ENCODE peak calls at places on chromosomes 13 and 19, in ten cellular contexts. D, E, B, M, W, C, Y, N, H and T are unnamed samples.

GRCh38 chr13:101398920-101399319 is 17.4 kb downstream of the NALCN start:
- DNase-seq in M (no peak), D (peak; percentile 67), W (no peak), H (no peak), C (peak; percentile 86), B (no peak), N (no peak), Y (no peak), E (no peak), T (peak; percentile 27)

GRCh38 chr19:6220385-6221191 is 59.2 kb downstream of the MLLT1 start:
- DNase-seq in E (peak; percentile 41), Y (peak; percentile 80), N (no peak), M (no peak), B (no peak), H (no peak), D (peak; percentile 87), W (no peak), C (peak; percentile 52), T (no peak)

GRCh38 chr13:113637262-113638160 is 20.5 kb downstream of the ATP4B start:
- DNase-seq in M (peak; percentile 58), N (no peak), H (no peak), E (no peak), C (no peak), W (no peak), D (no peak), Y (no peak), B (no peak), T (no peak)

GRCh38 chr13:113832204-113832603 is 31.7 kb downstream of the GAS6 start:
- DNase-seq in D (no peak), H (peak; percentile 50), E (no peak), C (no peak), M (no peak), B (no peak), Y (no peak), N (no peak), W (no peak), T (no peak)

GRCh38 chr19:48751835-48752510 is 468 bp downstream of the FUT1 start:
- DNase-seq in M (no peak), B (no peak), H (no peak), W (no peak), Y (no peak), E (no peak), C (no peak), D (no peak), N (no peak), T (no peak)

GRCh38 chr13:105961438-105961837 is 574.0 kb downstream of the EFNB2 start:
- DNase-seq in E (no peak), N (no peak), H (no peak), B (no peak), D (no peak), M (no peak), W (no peak), C (no peak), Y (no peak), T (no peak)

GRCh38 chr19:566403-566802 is 6.0 kb upstream of the BSG start:
- DNase-seq in D (no peak), B (no peak), E (no peak), H (no peak), N (no peak), W (no peak), Y (peak; percentile 73), C (peak; percentile 72), M (no peak), T (peak; percentile 81)

GRCh38 chr13:50991624-50992610 is 82.3 kb downstream of the RNASEH2B start:
- DNase-seq in W (no peak), Y (no peak), E (peak; percentile 27), H (no peak), C (no peak), D (no peak), B (no peak), M (no peak), N (no peak), T (no peak)

GRCh38 chr13:76222511-76222910 is 586.4 kb downstream of the LMO7 start:
- DNase-seq in W (no peak), D (no peak), Y (no peak), N (no peak), C (no peak), M (no peak), B (no peak), H (no peak), E (no peak), T (no peak)

GRCh38 chr19:9474975-9475374 is 23.4 kb downstream of the ZNF560 start:
- DNase-seq in E (no peak), H (no peak), N (no peak), W (no peak), C (no peak), D (no peak), Y (no peak), M (no peak), B (no peak), T (no peak)

GRCh38 chr13:112260108-112261055 is 115.8 kb upstream of the SPACA7 start:
- DNase-seq in Y (no peak), C (no peak), N (no peak), H (no peak), W (no peak), B (no peak), M (no peak), D (no peak), E (no peak), T (no peak)

GRCh38 chr13:112441779-112442310 is 65.7 kb downstream of the SPACA7 start:
- DNase-seq in B (no peak), D (no peak), H (no peak), W (no peak), Y (no peak), M (peak; percentile 42), E (no peak), C (no peak), N (no peak), T (no peak)

GRCh38 chr13:60348097-60348496 is 48.9 kb upstream of the TDRD3 start:
- DNase-seq in Y (no peak), E (no peak), B (no peak), N (no peak), M (no peak), W (no peak), H (no peak), C (no peak), D (no peak), T (no peak)

GRCh38 chr19:50720921-50721291 is 1.3 kb upstream of the SHANK1 start:
- DNase-seq in M (no peak), Y (no peak), N (no peak), C (peak; percentile 83), H (no peak), E (no peak), W (no peak), B (no peak), D (peak; percentile 76), T (peak; percentile 32)

GRCh38 chr13:73623281-73623680 is 510.9 kb downstream of the KLF12 start:
- DNase-seq in Y (no peak), D (no peak), N (no peak), M (no peak), C (no peak), E (no peak), H (no peak), W (no peak), B (no peak), T (no peak)

GRCh38 chr13:48828962-48829405 is 146.7 kb upstream of the FNDC3A start:
- DNase-seq in Y (no peak), C (no peak), E (no peak), B (no peak), W (no peak), N (no peak), H (peak; percentile 23), D (no peak), M (no peak), T (no peak)

GRCh38 chr19:49042177-49042576 is 1.5 kb upstream of the CGB5 start:
- DNase-seq in D (no peak), Y (no peak), N (no peak), E (no peak), W (no peak), M (peak; percentile 75), C (peak; percentile 48), B (no peak), H (peak; percentile 37), T (no peak)

GRCh38 chr13:32007494-32007893 is 24.1 kb upstream of the FRY start:
- DNase-seq in D (no peak), B (no peak), E (no peak), W (no peak), N (no peak), M (no peak), C (peak; percentile 51), Y (no peak), H (no peak), T (no peak)

GRCh38 chr13:76697277-76697676 is 188.9 kb downstream of the KCTD12 start:
- DNase-seq in C (no peak), Y (no peak), W (no peak), H (no peak), E (no peak), M (no peak), N (no peak), D (no peak), B (no peak), T (no peak)

GRCh38 chr13:113506025-113506685 is 15.6 kb upstream of the DCUN1D2 start:
- DNase-seq in Y (no peak), E (no peak), N (no peak), C (no peak), H (no peak), B (no peak), W (no peak), M (no peak), D (no peak), T (no peak)

GRCh38 chr13:105778196-105778595 is 757.3 kb downstream of the EFNB2 start:
- DNase-seq in C (no peak), W (no peak), M (no peak), H (no peak), N (no peak), E (no peak), B (no peak), Y (no peak), D (peak; percentile 6), T (no peak)

GRCh38 chr19:30799854-30800755 is 427.9 kb downstream of the ZNF536 start:
- DNase-seq in D (peak; percentile 60), Y (peak; percentile 80), N (no peak), E (peak; percentile 67), B (no peak), H (peak; percentile 10), W (peak; percentile 9), C (no peak), M (no peak), T (no peak)